ENCODE peak calls at places on chromosomes 11 and 22, in four cellular contexts. One of them, this sample, is unnamed. For H3K4me1, the result is how much of the 10 kb centered on the place peaks cover.

GRCh38 chr11:5564259-5565019 is 16.1 kb upstream of the OR52H1 start:
- DNase-seq in body of pancreas: no peak
- DNase-seq in HCT116: no peak
- DNase-seq in uterus: no peak
- DNase-seq in this sample: no peak

GRCh38 chr11:124276081-124276480 is 19.9 kb downstream of the OR8G5 start:
- DNase-seq in uterus: no peak
- DNase-seq in HCT116: no peak
- DNase-seq in body of pancreas: no peak
- DNase-seq in this sample: no peak

GRCh38 chr11:63920126-63920869 is 3.3 kb upstream of the RCOR2 start:
- DNase-seq in uterus: no peak
- DNase-seq in body of pancreas: peak
- DNase-seq in HCT116: no peak
- DNase-seq in this sample: peak

GRCh38 chr11:57601297-57601696 is 3.8 kb downstream of the SERPING1 start:
- DNase-seq in HCT116: no peak
- DNase-seq in body of pancreas: no peak
- DNase-seq in uterus: no peak
- DNase-seq in this sample: no peak

GRCh38 chr22:25564979-25565677 is 653 bp downstream of the GRK3 start:
- DNase-seq in body of pancreas: peak
- DNase-seq in HCT116: no peak
- DNase-seq in uterus: peak
- DNase-seq in this sample: no peak

GRCh38 chr11:13923716-13924650 is 38.5 kb upstream of the SPON1 start:
- DNase-seq in body of pancreas: no peak
- DNase-seq in uterus: no peak
- DNase-seq in HCT116: peak
- DNase-seq in this sample: peak

GRCh38 chr11:57379732-57380131 is 1.2 kb downstream of the PRG3 start:
- DNase-seq in HCT116: no peak
- DNase-seq in uterus: no peak
- DNase-seq in body of pancreas: no peak
- DNase-seq in this sample: no peak

GRCh38 chr11:75084883-75085282 is 11.8 kb downstream of the OR2AT4 start:
- DNase-seq in body of pancreas: no peak
- DNase-seq in HCT116: no peak
- DNase-seq in uterus: no peak
- DNase-seq in this sample: no peak

GRCh38 chr22:20113551-20114310 is 2.2 kb upstream of the RANBP1 start:
- DNase-seq in body of pancreas: no peak
- DNase-seq in uterus: no peak
- DNase-seq in HCT116: no peak
- DNase-seq in this sample: no peak

GRCh38 chr11:116532066-116532465 is 240.7 kb downstream of the BUD13 start:
- DNase-seq in body of pancreas: no peak
- DNase-seq in uterus: no peak
- DNase-seq in HCT116: no peak
- DNase-seq in this sample: peak

GRCh38 chr22:21044931-21045584 is 688 bp upstream of the LRRC74B start:
- DNase-seq in uterus: no peak
- DNase-seq in body of pancreas: no peak
- DNase-seq in HCT116: no peak
- DNase-seq in this sample: no peak

GRCh38 chr11:47330002-47330911 is 22.2 kb downstream of the MYBPC3 start:
- DNase-seq in uterus: no peak
- DNase-seq in body of pancreas: no peak
- DNase-seq in HCT116: no peak
- DNase-seq in this sample: no peak

GRCh38 chr22:50061824-50062355 is 3.8 kb upstream of the TTLL8 start:
- DNase-seq in HCT116: no peak
- DNase-seq in uterus: no peak
- DNase-seq in body of pancreas: no peak
- DNase-seq in this sample: no peak

GRCh38 chr11:79404325-79404724 is 36.5 kb downstream of the TENM4 start:
- DNase-seq in HCT116: no peak
- DNase-seq in body of pancreas: no peak
- DNase-seq in uterus: peak
- DNase-seq in this sample: no peak

GRCh38 chr11:65766535-65766934 is 14.2 kb downstream of the AP5B1 start:
- DNase-seq in body of pancreas: no peak
- DNase-seq in HCT116: no peak
- DNase-seq in uterus: no peak
- DNase-seq in this sample: no peak

GRCh38 chr11:128451651-128452470 is 135.5 kb downstream of the ETS1 start:
- DNase-seq in uterus: no peak
- DNase-seq in HCT116: no peak
- DNase-seq in body of pancreas: peak
- DNase-seq in this sample: peak

GRCh38 chr22:30806391-30806861 is 111.8 kb downstream of the OSBP2 start:
- DNase-seq in uterus: no peak
- DNase-seq in HCT116: peak
- DNase-seq in body of pancreas: no peak
- DNase-seq in this sample: no peak

GRCh38 chr11:66085071-66085470 is 15.0 kb downstream of the PACS1 start:
- DNase-seq in uterus: no peak
- DNase-seq in body of pancreas: no peak
- DNase-seq in HCT116: no peak
- DNase-seq in this sample: no peak

GRCh38 chr11:35232961-35233360 is 94.0 kb downstream of the CD44 start:
- DNase-seq in body of pancreas: no peak
- DNase-seq in HCT116: no peak
- DNase-seq in uterus: no peak
- DNase-seq in this sample: no peak

GRCh38 chr11:96095884-96096301 is 172.0 kb upstream of the MTMR2 start:
- DNase-seq in HCT116: no peak
- DNase-seq in body of pancreas: peak
- DNase-seq in uterus: no peak
- DNase-seq in this sample: no peak

GRCh38 chr11:128874406-128874805 is 7.3 kb upstream of the KCNJ1 start:
- DNase-seq in HCT116: no peak
- DNase-seq in body of pancreas: no peak
- DNase-seq in uterus: no peak
- DNase-seq in this sample: no peak

GRCh38 chr11:72223615-72224586 is 666 bp upstream of the INPPL1 start:
- DNase-seq in body of pancreas: peak
- DNase-seq in HCT116: peak
- DNase-seq in uterus: peak
- DNase-seq in this sample: peak

GRCh38 chr11:45857834-45858492 is 10.7 kb downstream of the CRY2 start:
- DNase-seq in HCT116: no peak
- DNase-seq in body of pancreas: peak
- DNase-seq in uterus: peak
- DNase-seq in this sample: no peak

GRCh38 chr11:104570088-104570701 is 328.1 kb downstream of the CASP12 start:
- DNase-seq in body of pancreas: no peak
- DNase-seq in HCT116: no peak
- DNase-seq in uterus: no peak
- DNase-seq in this sample: no peak

GRCh38 chr11:59807047-59807446 is 3.5 kb downstream of the MRPL16 start:
- DNase-seq in HCT116: no peak
- DNase-seq in uterus: no peak
- DNase-seq in body of pancreas: no peak
- DNase-seq in this sample: no peak

GRCh38 chr22:46368422-46368821 is 32.9 kb downstream of the TRMU start:
- DNase-seq in HCT116: no peak
- DNase-seq in body of pancreas: no peak
- DNase-seq in uterus: no peak
- DNase-seq in this sample: no peak

GRCh38 chr11:70556884-70557741 is 158.8 kb downstream of the CTTN start:
- DNase-seq in body of pancreas: no peak
- DNase-seq in uterus: no peak
- DNase-seq in HCT116: peak
- DNase-seq in this sample: no peak

GRCh38 chr11:112455791-112456190 is 195.1 kb upstream of the PLET1 start:
- DNase-seq in uterus: no peak
- DNase-seq in body of pancreas: no peak
- DNase-seq in HCT116: no peak
- DNase-seq in this sample: no peak

DNA sequence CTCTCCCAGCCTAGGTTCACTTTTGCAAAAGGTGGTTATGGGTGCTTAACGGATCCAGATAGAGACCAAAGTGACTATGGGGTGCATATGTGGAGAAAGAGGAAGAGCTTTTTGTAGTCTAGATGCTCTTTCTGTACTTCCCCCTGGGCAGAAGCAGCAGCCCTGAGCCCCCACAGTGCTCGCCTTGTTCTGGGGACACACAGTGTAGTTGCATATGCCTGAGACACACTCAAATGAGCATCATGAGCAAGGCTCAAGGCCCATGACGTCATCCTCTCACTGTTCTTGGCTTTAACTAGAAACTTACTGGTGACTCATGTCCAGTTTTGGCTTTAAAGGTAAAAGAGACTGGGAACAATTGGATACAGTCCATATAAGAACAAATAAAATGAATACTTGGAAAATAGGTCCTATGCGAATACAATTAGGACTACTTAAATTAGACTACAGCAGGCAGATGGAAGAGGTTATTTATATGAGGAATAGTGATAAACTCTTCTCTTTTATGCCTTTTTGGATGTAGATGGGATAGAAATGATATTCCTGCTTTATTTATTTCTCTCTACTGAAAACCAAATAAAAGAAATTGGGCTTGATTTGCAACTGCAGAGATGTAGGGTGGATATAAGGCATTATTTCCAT is 20.1 kb upstream of the PEX26 start:
- DNase-seq in uterus: peak
- DNase-seq in body of pancreas: peak
- DNase-seq in HCT116: peak
- DNase-seq in this sample: peak
- H3K4me1 ChIP-seq in uterus: under half
- H3K4me1 ChIP-seq in body of pancreas: half or more
- H3K4me1 ChIP-seq in HCT116: under half
- H3K4me1 ChIP-seq in this sample: under half

GRCh38 chr11:1834791-1835670 is at the start of gene SYT8:
- DNase-seq in HCT116: no peak
- DNase-seq in body of pancreas: peak
- DNase-seq in uterus: no peak
- DNase-seq in this sample: no peak

GRCh38 chr11:1835671-1836010 is 851 bp downstream of the SYT8 start:
- DNase-seq in body of pancreas: no peak
- DNase-seq in HCT116: no peak
- DNase-seq in uterus: no peak
- DNase-seq in this sample: no peak

GRCh38 chr11:1832181-1832988 is 2.4 kb upstream of the SYT8 start:
- DNase-seq in HCT116: no peak
- DNase-seq in uterus: no peak
- DNase-seq in body of pancreas: peak
- DNase-seq in this sample: peak

GRCh38 chr11:1832989-1833365 is 1.8 kb upstream of the SYT8 start:
- DNase-seq in uterus: no peak
- DNase-seq in body of pancreas: peak
- DNase-seq in HCT116: no peak
- DNase-seq in this sample: no peak

DNA sequence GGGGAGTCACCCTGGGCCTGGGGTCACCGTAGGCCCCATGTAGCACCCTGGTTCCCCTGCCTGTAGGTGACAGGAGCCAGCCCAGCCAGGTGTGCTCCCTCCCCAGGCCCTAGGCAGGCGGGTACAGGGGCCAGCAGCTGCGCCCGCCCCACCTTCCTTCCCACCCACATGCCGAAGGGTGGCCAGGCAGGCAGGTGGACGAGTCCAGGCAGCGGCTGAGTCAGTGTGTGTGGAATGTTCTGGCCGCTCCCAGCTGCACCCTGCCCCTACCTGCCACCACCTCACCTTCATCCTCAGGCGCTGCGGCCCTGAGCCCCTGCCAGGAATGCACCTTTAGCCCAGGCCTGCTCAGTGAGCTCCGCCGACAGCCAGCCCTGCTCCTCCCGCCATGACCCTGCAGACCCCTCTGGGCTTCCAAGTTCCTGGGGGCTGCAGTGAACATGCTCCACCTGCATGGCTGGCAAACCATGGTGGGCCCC is 619 bp upstream of the SYT8 start:
- DNase-seq in HCT116: peak
- DNase-seq in body of pancreas: peak
- DNase-seq in uterus: no peak
- DNase-seq in this sample: peak
- TF ChIP-seq POLR2A in HCT116: no peak
- TF ChIP-seq POLR2A in body of pancreas: peak
- TF ChIP-seq POLR2A in uterus: no peak
- TF ChIP-seq POLR2A in this sample: peak

GRCh38 chr11:76766521-76766920 is 16.6 kb upstream of the TSKU start:
- DNase-seq in HCT116: no peak
- DNase-seq in uterus: no peak
- DNase-seq in body of pancreas: no peak
- DNase-seq in this sample: no peak
- H3K4me1 ChIP-seq in HCT116: under half
- H3K4me1 ChIP-seq in uterus: under half
- H3K4me1 ChIP-seq in body of pancreas: under half
- H3K4me1 ChIP-seq in this sample: half or more

DNA sequence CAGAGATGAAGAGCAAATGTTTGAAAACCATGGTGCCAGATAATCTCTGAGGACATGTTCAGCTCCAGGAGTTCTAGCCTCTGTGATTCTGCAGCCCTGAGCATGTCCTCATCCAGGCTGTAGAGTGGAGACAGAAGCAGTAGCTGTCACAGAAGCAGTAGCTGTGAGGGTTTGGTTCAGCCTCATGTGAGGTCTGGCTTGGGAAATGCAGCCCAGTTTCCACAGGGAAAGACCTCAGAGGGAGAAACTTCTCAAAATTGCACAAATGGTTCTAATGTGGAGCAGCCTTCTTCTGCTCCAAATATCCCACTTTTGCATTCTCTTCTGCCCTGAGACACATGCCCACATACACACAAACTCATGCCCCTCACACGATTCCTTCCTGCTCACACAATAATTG is 48.4 kb downstream of the DBX1 start:
- DNase-seq in body of pancreas: no peak
- DNase-seq in HCT116: no peak
- DNase-seq in uterus: no peak
- DNase-seq in this sample: no peak
- TF ChIP-seq POLR2A in body of pancreas: no peak
- TF ChIP-seq POLR2A in HCT116: no peak
- TF ChIP-seq POLR2A in uterus: no peak
- TF ChIP-seq POLR2A in this sample: no peak